ENCODE peak calls at places on chromosomes 13 and 19, in six cellular contexts. Q is IMR-90, C is neuronal stem cell, T is mesenchymal stem cell, Z is H9, E is mesendoderm. S is an unnamed sample.

GRCh38 chr19:43465468-43466120 is at the start of gene LYPD3:
- DNase-seq in Q (peak; percentile 31), T (peak; percentile 33), E (peak; percentile 70), C (no peak), Z (peak; percentile 84), S (peak; percentile 98)

GRCh38 chr19:14002571-14003278 is 3.4 kb downstream of the RFX1 start:
- DNase-seq in Z (no peak), T (no peak), Q (no peak), E (no peak), C (no peak), S (no peak)

GRCh38 chr13:20197361-20197834 is 4.7 kb upstream of the GJB2 start:
- DNase-seq in T (peak; percentile 59), E (peak; percentile 37), Z (no peak), C (peak; percentile 62), Q (peak; percentile 56), S (no peak)

GRCh38 chr13:50125556-50126377 is 110.5 kb downstream of the KCNRG start:
- DNase-seq in E (peak; percentile 60), Q (peak; percentile 80), Z (peak; percentile 75), C (peak; percentile 75), T (peak; percentile 93), S (peak; percentile 66)

GRCh38 chr13:114004416-114005205 is 30.7 kb upstream of the C13orf46 start:
- DNase-seq in T (peak; percentile 72), Q (peak; percentile 50), C (no peak), E (no peak), Z (no peak), S (no peak)

GRCh38 chr19:13881231-13881691 is 4.3 kb downstream of the NANOS3 start:
- DNase-seq in C (no peak), Q (peak; percentile 27), T (peak; percentile 45), E (peak; percentile 88), Z (peak; percentile 84), S (no peak)

GRCh38 chr13:24718192-24718965 is 38.2 kb downstream of the ATP12A start:
- DNase-seq in Q (no peak), Z (no peak), T (no peak), C (no peak), E (no peak), S (no peak)

GRCh38 chr19:55526216-55527196 is 10.4 kb downstream of the SBK2 start:
- DNase-seq in E (peak; percentile 79), C (no peak), T (peak; percentile 33), Z (no peak), Q (peak; percentile 87), S (no peak)

GRCh38 chr13:110965038-110965754 is 50.3 kb upstream of the ANKRD10 start:
- DNase-seq in E (no peak), Z (no peak), C (no peak), T (peak; percentile 73), Q (peak; percentile 89), S (peak; percentile 65)

GRCh38 chr13:102877285-102877684 is 31.5 kb downstream of the ERCC5 start:
- DNase-seq in Q (peak; percentile 61), Z (no peak), T (peak; percentile 33), E (peak; percentile 5), C (no peak), S (no peak)

GRCh38 chr19:4557186-4557970 is 2.1 kb downstream of the SEMA6B start:
- DNase-seq in Q (no peak), E (peak; percentile 52), C (no peak), T (no peak), Z (peak; percentile 78), S (no peak)

DNA sequence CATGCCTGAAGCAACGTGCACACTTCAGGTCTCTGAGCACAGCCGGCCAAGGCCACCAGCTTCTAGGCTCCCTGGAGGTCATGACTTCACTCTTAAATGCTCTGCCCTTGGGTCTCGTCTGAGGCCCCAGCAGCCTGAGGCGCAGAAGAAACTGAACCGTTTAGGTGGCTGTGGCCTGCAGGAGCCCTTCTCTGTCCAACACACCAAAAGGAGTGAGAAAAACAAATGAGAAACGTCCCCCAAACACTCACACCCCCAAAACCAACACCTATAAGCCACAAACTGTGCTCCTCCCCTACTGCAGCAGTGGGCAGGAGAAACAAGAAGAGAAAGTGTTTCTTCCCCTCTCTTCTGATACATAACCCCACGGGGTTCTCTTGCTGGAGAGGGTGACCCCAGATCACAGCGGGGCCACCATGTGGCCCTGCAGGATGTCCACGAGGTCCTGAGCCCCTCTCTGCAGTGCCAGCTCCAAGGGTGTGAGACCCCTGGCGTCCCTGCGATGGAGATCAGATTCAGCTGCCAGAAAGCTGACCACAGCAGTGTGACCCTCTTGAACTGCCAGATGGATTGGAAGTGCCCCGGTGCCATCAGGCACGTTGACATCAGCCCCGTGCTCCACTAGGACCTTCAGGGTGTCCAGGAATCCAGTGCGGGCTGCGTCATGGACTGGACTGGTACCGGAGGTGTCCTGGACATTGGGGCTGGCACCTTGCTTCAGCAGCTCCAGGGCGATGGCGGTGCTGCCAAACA is 1.0 kb upstream of the KRI1 start:
- DNase-seq in T (peak; percentile 34), Z (no peak), E (no peak), Q (no peak), C (no peak), S (peak; percentile 36)
- H3K27ac ChIP-seq in T (peak overlapping the region; percentile 25), Z (no peak overlapping the region), E (no peak overlapping the region), Q (peak overlapping the region; percentile 45), C (no peak overlapping the region), S (no peak overlapping the region)

GRCh38 chr19:47158367-47158791 is 27.7 kb downstream of the SAE1 start:
- DNase-seq in E (no peak), C (no peak), Q (no peak), Z (no peak), T (no peak), S (no peak)

GRCh38 chr19:47158879-47159509 is 28.4 kb downstream of the SAE1 start:
- DNase-seq in E (no peak), Z (no peak), C (no peak), Q (peak; percentile 15), T (no peak), S (peak; percentile 17)

GRCh38 chr19:47155141-47155540 is 24.5 kb downstream of the SAE1 start:
- DNase-seq in C (no peak), Z (no peak), E (no peak), T (no peak), Q (no peak), S (no peak)

GRCh38 chr19:47156861-47157454 is 26.3 kb downstream of the SAE1 start:
- DNase-seq in C (no peak), E (no peak), T (peak; percentile 81), Z (no peak), Q (no peak), S (no peak)

DNA sequence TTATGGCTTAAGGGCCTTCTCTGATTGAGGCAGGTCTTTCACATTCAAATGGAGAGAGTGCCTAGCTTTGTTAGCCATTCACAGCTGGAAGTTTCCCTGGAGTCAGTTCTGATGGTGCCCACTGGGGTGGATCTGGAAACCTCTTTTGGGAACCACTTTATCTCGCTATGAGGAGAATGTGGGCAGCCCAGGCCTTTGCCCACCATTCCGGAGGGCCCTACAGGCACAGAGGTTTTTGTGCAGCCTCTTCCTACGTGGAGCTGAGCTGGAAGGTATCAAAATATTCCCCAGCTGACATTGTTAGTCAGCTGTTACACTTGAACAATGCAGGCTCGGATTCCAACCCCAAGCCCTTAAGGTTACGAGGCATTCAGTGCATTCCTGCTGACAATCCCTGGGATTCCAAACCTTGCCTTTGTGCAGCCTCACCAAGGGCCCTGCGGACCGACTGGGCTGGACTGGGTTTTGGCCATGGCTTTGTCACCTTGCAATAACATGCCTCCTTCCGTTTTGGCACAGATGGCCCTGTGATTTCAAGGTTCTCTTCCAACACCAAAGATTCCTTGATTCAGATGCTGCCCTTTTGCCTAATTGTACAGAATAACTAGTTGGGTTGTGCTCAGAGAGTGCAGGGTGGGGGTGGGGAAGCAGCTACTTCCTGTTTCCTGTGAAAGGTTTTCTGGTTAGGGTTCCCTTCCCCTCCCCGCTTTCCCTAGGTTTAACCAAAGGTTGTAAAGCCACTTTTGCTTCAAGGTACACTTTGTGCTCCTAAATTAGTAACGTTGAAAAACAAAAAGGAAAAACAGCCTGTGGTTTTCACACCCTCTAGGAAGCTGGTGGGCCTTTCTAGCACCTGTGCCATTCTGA is 27.1 kb downstream of the SAE1 start:
- DNase-seq in Q (peak; percentile 72), C (peak; percentile 73), E (peak; percentile 97), Z (peak; percentile 85), T (peak; percentile 47), S (peak; percentile 90)
- H3K18ac ChIP-seq in Q (peak overlapping the region; percentile 93), C (no peak overlapping the region), E (peak overlapping the region; percentile 45), Z (peak overlapping the region; percentile 8), T (peak overlapping the region; percentile 60), S (peak overlapping the region; percentile 21)

GRCh38 chr13:43787998-43788397 is 1.2 kb upstream of the ENOX1 start:
- DNase-seq in C (peak; percentile 38), Z (no peak), Q (peak; percentile 52), E (peak; percentile 72), T (peak; percentile 78), S (no peak)
- H3K27ac ChIP-seq in C (no peak overlapping the region), Z (no peak overlapping the region), Q (no peak overlapping the region), E (no peak overlapping the region), T (no peak overlapping the region), S (no peak overlapping the region)

DNA sequence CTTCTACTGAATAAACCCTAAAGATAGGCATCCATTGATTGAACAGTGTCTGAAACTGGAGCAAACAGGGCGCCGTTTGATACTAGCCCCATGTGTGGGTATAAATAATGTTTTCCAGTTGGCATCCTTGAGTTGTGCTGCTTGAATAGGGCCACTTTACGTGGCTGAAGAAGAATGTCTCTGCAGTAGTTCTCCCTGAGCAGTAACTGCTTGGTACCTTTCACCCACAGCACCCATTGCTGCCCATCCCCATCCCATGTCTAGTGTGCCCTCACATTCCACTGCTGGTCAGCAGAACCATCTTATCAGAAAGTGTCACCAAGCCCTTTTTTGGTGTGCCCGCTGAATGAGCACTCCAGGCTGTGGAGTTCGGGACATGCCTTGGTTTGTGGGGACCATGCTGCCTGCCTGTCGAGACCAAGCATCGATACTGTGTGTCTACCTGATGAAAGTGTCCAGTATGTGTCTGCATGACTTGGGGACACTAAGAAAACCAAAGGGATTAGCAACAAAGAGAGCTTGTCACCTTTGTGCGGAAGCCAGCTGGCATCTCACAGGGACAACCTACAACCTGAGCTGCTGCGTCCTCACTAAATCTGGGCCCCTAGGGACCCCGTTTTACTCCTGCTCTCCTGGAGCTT is 162.0 kb downstream of the TM9SF2 start:
- DNase-seq in Q (no peak), T (no peak), Z (no peak), C (no peak), E (no peak), S (no peak)
- H3K18ac ChIP-seq in Q (no peak overlapping the region), T (no peak overlapping the region), Z (no peak overlapping the region), C (peak overlapping the region; percentile 44), E (no peak overlapping the region), S (no peak overlapping the region)

GRCh38 chr13:73465629-73465974 is 406.8 kb downstream of the KLF5 start:
- DNase-seq in C (no peak), T (peak; percentile 27), Z (no peak), Q (peak; percentile 42), E (no peak), S (peak; percentile 59)
- H3K27ac ChIP-seq in C (no peak overlapping the region), T (no peak overlapping the region), Z (no peak overlapping the region), Q (no peak overlapping the region), E (no peak overlapping the region), S (no peak overlapping the region)

S was measured in trophoblast cell.